ENCODE peak calls at places on chromosomes 6 and 20, in eight cellular contexts. S is GM23338; O is left cardiac atrium; A is stimulated activated CD4-positive, alpha-beta T cell treated with anti-CD3 and anti-CD28 coated beads, TNF-alpha, amount 100 ng/mL, for 4 hours; R is T-helper 9 cell; X is effector CD4-positive, alpha-beta T cell; P is HuH-7.5; I is H9. F is an unnamed sample.

GRCh38 chr20:45924391-45925261 is 9.9 kb upstream of the PCIF1 start:
- DNase-seq in P (no peak), A (no peak), I (no peak), R (no peak), O (peak), S (no peak), X (no peak), F (no peak)

GRCh38 chr6:7615611-7616383 is 25.8 kb downstream of the SNRNP48 start:
- DNase-seq in A (no peak), I (peak), P (no peak), X (peak), O (no peak), S (peak), R (no peak), F (no peak)

GRCh38 chr6:153980176-153980575 is 58.9 kb upstream of the OPRM1 start:
- DNase-seq in A (no peak), O (no peak), S (no peak), X (no peak), R (no peak), P (no peak), I (no peak), F (no peak)

GRCh38 chr20:59027746-59028320 is 4.3 kb downstream of the ATP5F1E start:
- DNase-seq in I (no peak), O (no peak), R (no peak), S (no peak), P (no peak), X (no peak), A (no peak), F (no peak)

GRCh38 chr6:170415318-170415717 is 108.8 kb downstream of the FAM120B start:
- DNase-seq in I (no peak), P (no peak), O (no peak), S (no peak), X (no peak), R (no peak), A (no peak), F (no peak)

GRCh38 chr6:12548526-12548925 is 168.0 kb upstream of the PHACTR1 start:
- DNase-seq in R (no peak), P (no peak), O (no peak), S (no peak), I (no peak), X (no peak), A (no peak), F (no peak)

GRCh38 chr6:35359744-35360348 is 17.5 kb downstream of the PPARD start:
- DNase-seq in P (no peak), R (no peak), S (no peak), X (no peak), O (peak), A (no peak), I (no peak), F (no peak)

GRCh38 chr20:327041-327945 is 1.9 kb downstream of the SOX12 start:
- DNase-seq in P (peak), A (peak), I (peak), S (peak), O (peak), X (peak), R (peak), F (no peak)

GRCh38 chr20:37376791-37377190 is 30.9 kb downstream of the SRC start:
- DNase-seq in R (no peak), A (no peak), I (no peak), S (no peak), O (no peak), P (no peak), X (no peak), F (no peak)

GRCh38 chr6:87257046-87257445 is 65.3 kb upstream of the SMIM8 start:
- DNase-seq in X (no peak), P (no peak), S (no peak), I (no peak), O (no peak), R (no peak), A (no peak), F (no peak)

GRCh38 chr6:44025226-44025625 is 102.0 kb downstream of the MRPL14 start:
- DNase-seq in S (no peak), X (no peak), R (no peak), A (no peak), I (no peak), P (no peak), O (no peak), F (no peak)

GRCh38 chr6:111758608-111759293 is 114.5 kb downstream of the FYN start:
- DNase-seq in R (peak), I (no peak), A (no peak), O (no peak), P (no peak), X (peak), S (no peak), F (no peak)

GRCh38 chr6:1164600-1164999 is 147.3 kb upstream of the FOXQ1 start:
- DNase-seq in I (no peak), X (no peak), R (no peak), P (no peak), O (no peak), A (no peak), S (no peak), F (no peak)

GRCh38 chr6:21496749-21497148 is 96.8 kb upstream of the SOX4 start:
- DNase-seq in P (no peak), I (no peak), A (no peak), X (no peak), R (no peak), O (no peak), S (no peak), F (no peak)

GRCh38 chr20:9236408-9236912 is 167.6 kb downstream of the PLCB4 start:
- DNase-seq in A (no peak), I (no peak), X (no peak), R (no peak), O (no peak), S (no peak), P (no peak), F (no peak)

GRCh38 chr6:83114164-83114563 is 46.7 kb downstream of the DOP1A start:
- DNase-seq in S (no peak), R (no peak), I (no peak), A (no peak), X (no peak), O (no peak), P (no peak), F (no peak)

GRCh38 chr20:21238400-21238799 is 64.7 kb upstream of the XRN2 start:
- DNase-seq in I (no peak), P (no peak), O (peak), S (no peak), R (no peak), X (no peak), A (no peak), F (no peak)

GRCh38 chr6:2823104-2823850 is 18.4 kb downstream of the SERPINB1 start:
- DNase-seq in O (no peak), P (no peak), R (no peak), A (no peak), I (no peak), X (no peak), S (no peak), F (no peak)

GRCh38 chr6:135212020-135212806 is 31.1 kb downstream of the MYB start:
- DNase-seq in S (no peak), I (no peak), A (no peak), X (no peak), R (no peak), O (no peak), P (no peak), F (no peak)

GRCh38 chr6:142820336-142821016 is 124.5 kb downstream of the HIVEP2 start:
- DNase-seq in A (no peak), P (no peak), R (no peak), X (no peak), S (no peak), O (no peak), I (no peak), F (no peak)

GRCh38 chr20:43752561-43753301 is 25.9 kb upstream of the GTSF1L start:
- DNase-seq in O (no peak), P (no peak), A (no peak), X (no peak), I (no peak), R (no peak), S (no peak), F (no peak)

GRCh38 chr6:163745566-163746400 is 331.3 kb downstream of the QKI start:
- DNase-seq in I (no peak), S (no peak), X (no peak), A (no peak), P (peak), O (peak), R (no peak), F (peak)

GRCh38 chr20:34931771-34932170 is 23.8 kb downstream of the GSS start:
- DNase-seq in P (no peak), R (no peak), I (no peak), O (no peak), X (no peak), S (no peak), A (no peak), F (no peak)

GRCh38 chr6:117960906-117961700 is 54.0 kb downstream of the SLC35F1 start:
- DNase-seq in P (no peak), S (no peak), O (no peak), X (no peak), R (no peak), I (no peak), A (no peak), F (peak)

GRCh38 chr20:33653900-33654596 is 8.1 kb upstream of the C20orf144 start:
- DNase-seq in X (no peak), I (peak), O (no peak), P (no peak), A (no peak), R (no peak), S (peak), F (no peak)

GRCh38 chr6:164097557-164098398 is 683.3 kb downstream of the QKI start:
- DNase-seq in P (no peak), X (no peak), S (peak), A (no peak), R (no peak), I (peak), O (no peak), F (peak)

GRCh38 chr20:10271470-10272219 is 53.0 kb downstream of the SNAP25 start:
- DNase-seq in R (no peak), P (no peak), A (no peak), I (no peak), X (no peak), O (no peak), S (no peak), F (no peak)

GRCh38 chr6:53593001-53593488 is 48.1 kb upstream of the GCLC start:
- DNase-seq in S (no peak), R (no peak), O (no peak), P (no peak), X (no peak), A (no peak), I (no peak), F (peak)

F was measured in retinal pigment epithelial cell.